ENCODE peak calls at places on chromosome 22, in seven cellular contexts. Z is Caki2, W is EL, R is HEK293T, N is NCI-H1092 treated with DMSO at 0.1 percent for 48 hours, B is amniotic stem cell, J is stromal cell of bone marrow. L is an unnamed sample.

GRCh38 chr22:28030442-28030841 is 111.4 kb upstream of the PITPNB start:
- DNase-seq in N (no peak), R (no peak), Z (no peak), J (no peak), W (no peak), B (no peak), L (no peak)

GRCh38 chr22:23530106-23530505 is 50.0 kb downstream of the IGLL1 start:
- DNase-seq in N (no peak), Z (no peak), J (no peak), R (no peak), W (no peak), B (no peak), L (no peak)

GRCh38 chr22:48895341-48895740 is 932.3 kb downstream of the BRD1 start:
- DNase-seq in W (no peak), J (no peak), B (no peak), R (no peak), Z (no peak), N (no peak), L (no peak)

GRCh38 chr22:42379961-42380537 is 52.2 kb downstream of the NFAM1 start:
- DNase-seq in J (no peak), W (no peak), N (peak), Z (no peak), R (no peak), B (no peak), L (no peak)

GRCh38 chr22:34306361-34306760 is 386.1 kb upstream of the LARGE1 start:
- DNase-seq in Z (no peak), R (no peak), N (no peak), B (no peak), W (no peak), J (no peak), L (no peak)

GRCh38 chr22:28013611-28014010 is 94.6 kb upstream of the PITPNB start:
- DNase-seq in B (no peak), J (no peak), N (no peak), Z (no peak), R (no peak), W (no peak), L (no peak)

GRCh38 chr22:46827072-46827780 is 64.8 kb downstream of the TBC1D22A start:
- DNase-seq in B (no peak), J (no peak), Z (no peak), N (no peak), W (no peak), R (no peak), L (no peak)

GRCh38 chr22:36510966-36511881 is 4.4 kb upstream of the FOXRED2 start:
- DNase-seq in J (no peak), N (peak), Z (peak), B (no peak), R (peak), W (peak), L (peak)

GRCh38 chr22:46000081-46001027 is 23.4 kb upstream of the WNT7B start:
- DNase-seq in R (no peak), J (no peak), Z (no peak), W (no peak), B (no peak), N (no peak), L (no peak)

GRCh38 chr22:39405346-39406085 is 5.9 kb downstream of the TAB1 start:
- DNase-seq in J (peak), R (no peak), B (no peak), Z (no peak), W (peak), N (no peak), L (no peak)

GRCh38 chr22:35220221-35220620 is 37.1 kb upstream of the HMGXB4 start:
- DNase-seq in N (no peak), B (no peak), Z (no peak), J (no peak), W (peak), R (no peak), L (no peak)

L was measured in MCF 10A.